ENCODE peak calls at places on chromosome 12, in eight cellular contexts. G is GM12865, L is cardiac fibroblast, K is heart left ventricle, X is IMR-90, R is sigmoid colon, S is uterus, V is HL-60. F is an unnamed sample.

GRCh38 chr12:79381246-79382208 is 309.2 kb downstream of the PAWR start:
- DNase-seq in G (no peak), L (no peak), K (no peak), X (no peak), R (no peak), S (no peak), V (no peak), F (no peak)

GRCh38 chr12:83505586-83505985 is 818.9 kb downstream of the TMTC2 start:
- DNase-seq in G (no peak), L (no peak), K (no peak), X (no peak), R (no peak), S (no peak), V (no peak), F (no peak)

GRCh38 chr12:93167841-93168492 is 209.8 kb upstream of the NUDT4 start:
- DNase-seq in G (peak; percentile 89), L (peak; percentile 54), K (no peak), X (no peak), R (no peak), S (no peak), V (no peak), F (no peak)

GRCh38 chr12:75738486-75738885 is 227.1 kb upstream of the KRR1 start:
- DNase-seq in G (peak; percentile 52), L (peak; percentile 34), K (no peak), X (peak; percentile 42), R (no peak), S (no peak), V (no peak), F (peak; percentile 34)

GRCh38 chr12:115398311-115398781 is 714.4 kb upstream of the TBX3 start:
- DNase-seq in G (no peak), L (peak; percentile 16), K (no peak), X (no peak), R (no peak), S (no peak), V (no peak), F (no peak)

GRCh38 chr12:93060071-93060665 is 131.1 kb upstream of the EEA1 start:
- DNase-seq in G (peak; percentile 81), L (no peak), K (no peak), X (no peak), R (no peak), S (no peak), V (no peak), F (no peak)

GRCh38 chr12:59934486-59934885 is 338.7 kb downstream of the SLC16A7 start:
- DNase-seq in G (no peak), L (no peak), K (no peak), X (no peak), R (no peak), S (no peak), V (no peak), F (no peak)

GRCh38 chr12:15662303-15662980 is 126.7 kb downstream of the EPS8 start:
- DNase-seq in G (no peak), L (peak; percentile 90), K (no peak), X (peak; percentile 96), R (no peak), S (no peak), V (no peak), F (peak; percentile 90)

GRCh38 chr12:22722081-22722480 is 97.1 kb downstream of the ETNK1 start:
- DNase-seq in G (no peak), L (no peak), K (no peak), X (no peak), R (no peak), S (no peak), V (no peak), F (no peak)

GRCh38 chr12:66491812-66492361 is 187.0 kb downstream of the GRIP1 start:
- DNase-seq in G (no peak), L (no peak), K (no peak), X (no peak), R (no peak), S (no peak), V (no peak), F (no peak)

GRCh38 chr12:28550757-28551381 is 360.6 kb downstream of the CCDC91 start:
- DNase-seq in G (no peak), L (peak; percentile 48), K (no peak), X (peak; percentile 86), R (no peak), S (no peak), V (no peak), F (peak; percentile 83)

GRCh38 chr12:49622501-49623141 is 740 bp upstream of the PRPF40B start:
- DNase-seq in G (peak; percentile 83), L (no peak), K (no peak), X (peak; percentile 3), R (no peak), S (no peak), V (peak; percentile 33), F (no peak)

GRCh38 chr12:118190266-118190665 is 54.3 kb downstream of the PEBP1 start:
- DNase-seq in G (no peak), L (peak; percentile 43), K (no peak), X (peak; percentile 30), R (no peak), S (no peak), V (no peak), F (peak; percentile 53)

GRCh38 chr12:6767592-6768384 is 1.6 kb downstream of the PTMS start:
- DNase-seq in G (no peak), L (peak; percentile 18), K (no peak), X (peak; percentile 33), R (no peak), S (no peak), V (no peak), F (no peak)

GRCh38 chr12:111791507-111791906 is 24.8 kb downstream of the ALDH2 start:
- DNase-seq in G (no peak), L (no peak), K (no peak), X (no peak), R (peak; percentile 69), S (no peak), V (no peak), F (no peak)

GRCh38 chr12:51177897-51178296 is 5.0 kb upstream of the TFCP2 start:
- DNase-seq in G (no peak), L (no peak), K (no peak), X (no peak), R (no peak), S (no peak), V (no peak), F (no peak)

GRCh38 chr12:113069149-113069548 is 12.6 kb downstream of the DTX1 start:
- DNase-seq in G (no peak), L (no peak), K (no peak), X (no peak), R (no peak), S (no peak), V (no peak), F (no peak)

GRCh38 chr12:67827820-67828383 is 161.3 kb upstream of the IFNG-AS1 start:
- DNase-seq in G (peak; percentile 60), L (peak; percentile 82), K (peak; percentile 29), X (peak; percentile 99), R (peak; percentile 73), S (peak; percentile 21), V (no peak), F (peak; percentile 93)

GRCh38 chr12:85237320-85237719 is 42.7 kb upstream of the ALX1 start:
- DNase-seq in G (no peak), L (no peak), K (no peak), X (no peak), R (no peak), S (no peak), V (no peak), F (peak; percentile 0)

GRCh38 chr12:115799610-115800009 is 477.9 kb downstream of the MED13L start:
- DNase-seq in G (no peak), L (no peak), K (no peak), X (no peak), R (no peak), S (no peak), V (no peak), F (no peak)

GRCh38 chr12:22361785-22362184 is 27.3 kb upstream of the ST8SIA1 start:
- DNase-seq in G (no peak), L (no peak), K (no peak), X (no peak), R (no peak), S (no peak), V (no peak), F (no peak)

GRCh38 chr12:110907583-110907982 is 12.8 kb downstream of the MYL2 start:
- DNase-seq in G (no peak), L (no peak), K (no peak), X (no peak), R (no peak), S (no peak), V (no peak), F (no peak)

GRCh38 chr12:2324375-2324774 is 271.6 kb downstream of the CACNA1C start:
- DNase-seq in G (no peak), L (no peak), K (peak; percentile 36), X (no peak), R (peak; percentile 81), S (no peak), V (no peak), F (no peak)

DNA sequence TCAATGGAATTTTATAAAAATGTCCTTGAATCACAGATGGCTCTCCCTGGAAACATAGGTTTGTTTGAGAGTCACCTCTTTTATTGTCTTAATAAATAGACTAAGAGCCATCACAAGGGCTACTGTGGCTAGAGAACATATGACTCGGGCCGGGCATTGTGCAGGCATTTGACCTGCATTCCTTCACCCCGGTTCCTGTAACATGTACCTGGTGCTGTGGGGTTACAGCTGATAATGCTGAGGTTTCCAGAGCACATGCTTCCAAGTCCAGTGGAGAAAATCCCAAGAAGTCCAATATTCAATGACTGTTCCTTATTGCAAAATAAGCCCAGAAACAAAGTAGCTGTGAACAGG is 1.0 kb upstream of the ACACB start:
- DNase-seq in G (no peak), L (no peak), K (no peak), X (no peak), R (no peak), S (no peak), V (no peak), F (no peak)
- H3K4me3 ChIP-seq in G (no peak overlapping the region), L (no peak overlapping the region), K (peak overlapping the region; percentile 3), X (no peak overlapping the region), R (no peak overlapping the region), S (no peak overlapping the region), V (no peak overlapping the region), F (no peak overlapping the region)

DNA sequence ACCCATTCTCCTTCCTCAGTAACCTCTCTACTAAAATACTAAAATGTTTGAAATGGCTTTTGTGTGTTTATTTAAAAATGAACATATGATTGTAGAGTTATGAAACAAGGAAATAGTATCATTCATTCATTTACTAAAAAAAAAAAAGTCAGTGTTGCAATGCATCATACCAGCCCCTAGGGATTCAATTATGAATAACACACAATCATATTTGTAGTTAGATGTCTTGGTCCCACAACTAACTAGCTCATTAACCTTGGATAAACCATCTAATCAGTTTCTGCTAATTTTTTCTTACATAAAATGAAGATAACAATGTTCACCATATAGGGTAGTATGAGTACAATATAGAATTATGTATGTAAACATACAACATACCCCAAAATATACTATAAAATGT is 183.2 kb downstream of the GRIN2B start:
- DNase-seq in G (no peak), L (no peak), K (no peak), X (no peak), R (no peak), S (no peak), V (no peak), F (no peak)
- TF ChIP-seq CTCF in G (no peak), L (no peak), K (no peak), X (no peak), R (no peak), S (no peak), V (no peak), F (no peak)

GRCh38 chr12:89353188-89353822 is 1.0 kb upstream of the DUSP6 start:
- DNase-seq in G (peak; percentile 6), L (peak; percentile 76), K (peak; percentile 71), X (peak; percentile 62), R (peak; percentile 86), S (no peak), V (peak; percentile 52), F (no peak)
- H3K4me3 ChIP-seq in G (peak overlapping the region; percentile 49), L (peak overlapping the region; percentile 97), K (peak overlapping the region; percentile 76), X (peak overlapping the region; percentile 75), R (peak overlapping the region; percentile 91), S (peak overlapping the region; percentile 79), V (peak overlapping the region; percentile 56), F (peak overlapping the region; percentile 91)

GRCh38 chr12:106841471-106842302 is 67.2 kb downstream of the RIC8B start:
- DNase-seq in G (peak; percentile 45), L (peak; percentile 69), K (peak; percentile 27), X (peak; percentile 45), R (no peak), S (peak; percentile 19), V (peak; percentile 20), F (peak; percentile 74)
- TF ChIP-seq CTCF in G (peak; percentile 46), L (peak; percentile 61), K (peak; percentile 68), X (peak; percentile 65), R (peak; percentile 45), S (peak; percentile 65), V (no peak), F (peak; percentile 72)

F was measured in fibroblast of the aortic adventitia.